ENCODE peak calls at places on chromosome 12, in five cellular contexts. C, M, E, R and D are unnamed samples.

GRCh38 chr12:125564753-125565152 is 499.5 kb downstream of the AACS start:
- DNase-seq in R (no peak), E (no peak), M (no peak), C (no peak), D (no peak)

GRCh38 chr12:120759591-120760348 is 34.1 kb downstream of the ACADS start:
- DNase-seq in C (no peak), E (no peak), M (no peak), R (no peak), D (no peak)

GRCh38 chr12:71626098-71626497 is 37.5 kb downstream of the ZFC3H1 start:
- DNase-seq in M (no peak), C (no peak), R (no peak), E (no peak), D (no peak)

GRCh38 chr12:14774944-14775651 is 28.2 kb downstream of the WBP11 start:
- DNase-seq in M (peak), C (no peak), R (peak), E (peak), D (peak)

GRCh38 chr12:93139028-93139665 is 210.1 kb upstream of the EEA1 start:
- DNase-seq in M (no peak), E (no peak), R (no peak), C (no peak), D (no peak)

GRCh38 chr12:107243316-107243715 is 150.0 kb upstream of the CRY1 start:
- DNase-seq in M (no peak), C (no peak), R (no peak), E (no peak), D (no peak)

GRCh38 chr12:113190761-113191160 is 5.2 kb downstream of the RITA1 start:
- DNase-seq in C (no peak), E (no peak), R (no peak), M (no peak), D (no peak)

GRCh38 chr12:12555656-12556055 is 7.0 kb downstream of the DUSP16 start:
- DNase-seq in R (no peak), M (no peak), C (no peak), E (no peak), D (no peak)

GRCh38 chr12:21665816-21666215 is 8.2 kb upstream of the LDHB start:
- DNase-seq in C (no peak), M (no peak), E (no peak), R (no peak), D (no peak)

GRCh38 chr12:132030367-132031038 is 80.8 kb downstream of the EP400 start:
- DNase-seq in R (no peak), C (no peak), M (no peak), E (no peak), D (no peak)

GRCh38 chr12:57126061-57126460 is 2.2 kb upstream of the LRP1 start:
- DNase-seq in R (no peak), C (no peak), E (no peak), M (no peak), D (no peak)

GRCh38 chr12:39572551-39572950 is 47.1 kb downstream of the ABCD2 start:
- DNase-seq in C (no peak), M (no peak), R (no peak), E (no peak), D (no peak)

GRCh38 chr12:98699568-98699967 is 54.5 kb downstream of the APAF1 start:
- DNase-seq in E (no peak), M (no peak), C (no peak), R (no peak), D (no peak)

GRCh38 chr12:46983959-46984833 is 95.2 kb upstream of the PCED1B start:
- DNase-seq in C (no peak), M (no peak), R (no peak), E (no peak), D (no peak)

GRCh38 chr12:124126950-124127349 is 153.9 kb downstream of the ZNF664 start:
- DNase-seq in M (no peak), E (no peak), R (no peak), C (no peak), D (no peak)

GRCh38 chr12:64470507-64470906 is 18.6 kb downstream of the TBK1 start:
- DNase-seq in C (no peak), E (no peak), R (no peak), M (no peak), D (no peak)

GRCh38 chr12:87160848-87161601 is 868.2 kb downstream of the C12orf50 start:
- DNase-seq in M (no peak), E (no peak), C (no peak), R (no peak), D (no peak)